ENCODE peak calls at places on chromosomes 2 and 18, in six cellular contexts. P is GM12891, I is K562, C is H1, F is HepG2, D is GM12878. M is an unnamed sample.

GRCh38 chr18:58803978-58804377 is 60.7 kb upstream of the ZNF532 start:
- DNase-seq in P (no peak), C (no peak), F (no peak), I (no peak), D (no peak), M (no peak)

GRCh38 chr2:95276888-95277245 is 2.6 kb downstream of the PROM2 start:
- DNase-seq in P (no peak), F (no peak), C (no peak), I (no peak), D (no peak), M (no peak)

GRCh38 chr2:45067859-45068642 is 58.8 kb upstream of the SIX2 start:
- DNase-seq in I (no peak), F (no peak), P (no peak), D (no peak), C (no peak), M (no peak)

GRCh38 chr2:197673606-197674005 is 1.8 kb downstream of the RFTN2 start:
- DNase-seq in C (no peak), D (no peak), P (no peak), F (no peak), I (no peak), M (no peak)

GRCh38 chr2:119064567-119064966 is 94.0 kb downstream of the C1QL2 start:
- DNase-seq in I (no peak), P (no peak), F (no peak), D (no peak), C (no peak), M (no peak)

GRCh38 chr18:7749510-7749981 is 182.4 kb downstream of the PTPRM start:
- DNase-seq in D (no peak), P (no peak), C (no peak), I (no peak), F (peak; percentile 73), M (no peak)

GRCh38 chr2:159146930-159147666 is 139.4 kb downstream of the WDSUB1 start:
- DNase-seq in P (no peak), D (no peak), F (no peak), I (no peak), C (no peak), M (no peak)

GRCh38 chr2:98377569-98377968 is 31.3 kb downstream of the CNGA3 start:
- DNase-seq in I (no peak), D (no peak), C (no peak), P (no peak), F (no peak), M (no peak)

GRCh38 chr18:37654711-37655369 is 89.2 kb upstream of the CELF4 start:
- DNase-seq in D (no peak), C (no peak), I (no peak), P (no peak), F (no peak), M (no peak)

GRCh38 chr2:174247474-174248186 is 702 bp downstream of the OLA1 start:
- DNase-seq in D (no peak), F (peak; percentile 70), I (no peak), P (peak; percentile 17), C (no peak), M (peak; percentile 10)

GRCh38 chr18:12403601-12404506 is 3.9 kb upstream of the PRELID3A start:
- DNase-seq in F (no peak), D (no peak), P (no peak), I (peak; percentile 55), C (no peak), M (no peak)

DNA sequence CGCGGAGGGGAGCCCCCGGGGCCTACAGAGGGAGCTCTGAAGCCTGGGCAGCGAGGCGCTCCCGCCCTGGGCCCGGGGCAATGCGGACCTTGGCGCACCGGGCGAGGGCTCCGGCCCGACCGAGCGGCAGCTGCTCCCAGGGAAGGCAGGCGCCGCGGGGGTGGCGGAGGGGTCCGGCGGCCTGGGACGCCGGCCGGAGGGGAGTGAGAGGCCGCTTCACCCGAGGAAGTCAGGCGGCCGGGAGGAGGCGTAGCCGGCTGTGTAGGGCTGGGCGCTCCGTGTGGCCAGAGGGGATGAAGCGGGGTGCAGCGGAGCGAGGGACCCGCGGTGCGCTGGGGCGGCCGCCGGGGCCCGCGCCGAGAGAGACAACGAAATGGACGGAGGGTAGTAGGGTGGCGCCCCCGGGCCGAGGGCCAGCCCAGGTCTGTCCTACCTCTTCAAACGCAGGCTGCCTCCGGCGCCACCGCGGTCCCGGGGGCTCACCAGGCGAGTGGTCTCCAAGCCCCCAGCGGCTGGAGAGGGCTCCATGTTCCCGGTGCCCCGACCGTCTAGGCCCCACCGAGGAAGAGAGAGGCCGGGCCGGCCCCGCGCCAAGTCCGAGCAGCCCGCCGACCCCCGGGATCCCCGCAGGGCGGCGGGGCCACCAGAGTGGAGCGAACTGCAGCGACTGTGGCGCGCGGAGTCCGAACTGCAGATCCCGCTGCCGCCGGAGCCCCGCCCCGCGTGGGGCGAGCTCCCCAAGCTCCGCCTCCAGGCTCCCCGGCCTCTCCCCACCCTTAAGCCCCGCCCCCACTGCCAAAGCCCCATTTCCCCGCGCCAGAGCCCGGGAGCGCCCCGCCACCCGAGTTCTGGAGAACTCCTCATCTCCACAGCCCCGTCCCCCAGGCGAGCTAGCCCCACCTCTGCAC is at the start of gene SLC30A3:
- DNase-seq in D (no peak), C (no peak), I (peak; percentile 99), P (peak; percentile 82), F (no peak), M (peak; percentile 92)
- TF ChIP-seq POLR2A in D (no peak), C (no peak), I (no peak), P (no peak), F (no peak), M (no peak)

GRCh38 chr18:40976050-40976449 is 979.0 kb upstream of the PIK3C3 start:
- DNase-seq in C (no peak), D (no peak), I (no peak), F (no peak), P (no peak), M (no peak)

GRCh38 chr18:40980171-40980570 is 974.9 kb upstream of the PIK3C3 start:
- DNase-seq in I (no peak), D (no peak), C (no peak), P (no peak), F (no peak), M (no peak)

GRCh38 chr18:40974448-40974847 is 980.6 kb upstream of the PIK3C3 start:
- DNase-seq in D (no peak), C (no peak), I (no peak), P (no peak), F (no peak), M (no peak)
- TF ChIP-seq POLR2AphosphoS5 in D (no peak), C (no peak), I (no peak), P (no peak), F (no peak), M (no peak)

GRCh38 chr2:64202206-64202864 is 58.1 kb upstream of the PELI1 start:
- DNase-seq in P (no peak), C (no peak), F (no peak), I (no peak), D (peak; percentile 45), M (no peak)
- TF ChIP-seq TAF1 in P (no peak), C (no peak), F (no peak), I (no peak), D (no peak), M (no peak)

GRCh38 chr2:200467806-200468686 is 41.8 kb downstream of the KCTD18 start:
- DNase-seq in D (no peak), P (no peak), I (no peak), F (no peak), C (no peak), M (no peak)
- TF ChIP-seq POLR2A in D (no peak), P (no peak), I (no peak), F (no peak), C (no peak), M (no peak)